ENCODE peak calls at places on chromosomes 16 and 17, in six cellular contexts. Y is CD8-positive, alpha-beta T cell; A is bronchial epithelial cell; W is heart left ventricle; Z is OCI-LY7; C is transverse colon. H is an unnamed sample.
A peak's percentile ranks its signal among the peaks of the same experiment; 100 is the strongest.

GRCh38 chr16:5633845-5634440 is 536.3 kb upstream of the EEF2KMT start:
- DNase-seq in Y (no peak), A (peak; percentile 18), W (no peak), Z (peak; percentile 55), C (no peak), H (no peak)

GRCh38 chr17:48023408-48024148 is 14.0 kb downstream of the COPZ2 start:
- DNase-seq in Y (no peak), A (peak; percentile 67), W (peak; percentile 88), Z (peak; percentile 71), C (peak; percentile 84), H (peak; percentile 95)

GRCh38 chr17:68807998-68808772 is 147.0 kb downstream of the ABCA8 start:
- DNase-seq in Y (no peak), A (no peak), W (no peak), Z (no peak), C (no peak), H (no peak)

GRCh38 chr17:75516619-75517276 is 420 bp downstream of the TSEN54 start:
- DNase-seq in Y (no peak), A (no peak), W (no peak), Z (peak; percentile 65), C (peak; percentile 41), H (no peak)

GRCh38 chr17:55962931-55963378 is 190.3 kb upstream of the ANKFN1 start:
- DNase-seq in Y (no peak), A (no peak), W (no peak), Z (no peak), C (peak; percentile 50), H (no peak)

GRCh38 chr16:21703589-21704174 is 39.9 kb downstream of the OTOA start:
- DNase-seq in Y (no peak), A (peak; percentile 75), W (no peak), Z (no peak), C (no peak), H (no peak)

GRCh38 chr16:4064950-4065352 is 51.3 kb downstream of the ADCY9 start:
- DNase-seq in Y (no peak), A (peak; percentile 25), W (no peak), Z (no peak), C (no peak), H (no peak)

GRCh38 chr17:5191541-5192417 is at the start of gene ZNF594:
- DNase-seq in Y (peak; percentile 97), A (peak; percentile 75), W (peak; percentile 98), Z (peak; percentile 97), C (peak; percentile 96), H (peak; percentile 97)

GRCh38 chr17:83019376-83019775 is 60.0 kb upstream of the METRNL start:
- DNase-seq in Y (no peak), A (no peak), W (no peak), Z (no peak), C (no peak), H (no peak)

GRCh38 chr17:76704799-76705198 is 6.0 kb downstream of the MXRA7 start:
- DNase-seq in Y (no peak), A (no peak), W (no peak), Z (no peak), C (no peak), H (no peak)

GRCh38 chr17:75878174-75878998 is at the start of gene TRIM47:
- DNase-seq in Y (no peak), A (peak; percentile 26), W (peak; percentile 69), Z (no peak), C (peak; percentile 78), H (peak; percentile 94)

GRCh38 chr17:41895617-41896016 is 23.1 kb downstream of the ACLY start:
- DNase-seq in Y (no peak), A (no peak), W (peak; percentile 48), Z (no peak), C (no peak), H (no peak)

GRCh38 chr16:78100162-78100467 is 661 bp downstream of the WWOX start:
- DNase-seq in Y (no peak), A (no peak), W (no peak), Z (no peak), C (no peak), H (no peak)

GRCh38 chr16:22123146-22123545 is 30.8 kb downstream of the VWA3A start:
- DNase-seq in Y (no peak), A (peak; percentile 21), W (no peak), Z (no peak), C (no peak), H (no peak)

GRCh38 chr17:58325289-58325726 is 3.3 kb downstream of the TSPOAP1 start:
- DNase-seq in Y (no peak), A (no peak), W (no peak), Z (peak; percentile 39), C (no peak), H (no peak)

GRCh38 chr16:86511317-86512161 is 1.2 kb downstream of the FOXF1 start:
- DNase-seq in Y (no peak), A (no peak), W (no peak), Z (no peak), C (no peak), H (no peak)

GRCh38 chr17:43396491-43397060 is 2.2 kb upstream of the ARL4D start:
- DNase-seq in Y (no peak), A (no peak), W (no peak), Z (no peak), C (no peak), H (no peak)

DNA sequence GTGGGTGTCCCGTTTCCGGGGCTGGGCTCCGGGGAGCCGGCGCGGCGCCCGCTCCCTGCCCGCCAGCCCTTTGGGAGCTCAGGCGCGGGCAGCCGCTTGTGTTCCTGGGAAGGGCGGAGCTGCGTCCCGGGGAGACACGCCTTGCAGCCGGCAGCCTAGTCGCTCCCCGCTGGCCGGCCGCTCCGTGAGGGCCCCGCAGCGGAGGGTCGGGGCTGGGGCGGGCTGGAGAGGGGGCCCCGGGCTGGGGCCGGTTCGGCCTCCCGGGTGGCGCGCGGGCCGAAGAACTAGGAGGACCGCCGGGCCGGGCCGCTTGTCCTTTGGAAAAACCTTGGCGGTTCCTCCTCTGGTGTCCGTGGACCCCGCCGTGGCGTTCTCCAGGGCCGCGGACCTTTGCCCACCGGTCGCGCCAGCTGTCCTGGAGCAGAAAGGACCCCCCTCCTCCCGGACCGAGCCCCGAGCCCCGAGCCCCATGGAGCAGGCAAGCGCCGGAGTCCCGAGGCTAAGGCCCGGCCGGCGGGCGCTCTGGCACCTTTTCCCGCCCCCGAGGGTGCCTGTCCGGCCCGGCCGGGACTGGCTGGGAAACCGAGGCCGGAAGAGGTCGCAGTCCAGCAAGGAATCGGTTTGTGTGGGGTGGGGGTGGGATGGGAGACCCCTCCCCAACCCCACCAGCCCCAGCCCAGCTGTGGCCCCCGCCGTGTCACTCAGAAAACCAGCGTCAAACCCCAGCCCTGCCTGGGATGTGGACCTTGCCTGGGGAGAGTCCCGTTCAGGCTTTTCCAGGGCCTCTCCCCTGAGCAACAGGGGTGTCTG is 6.8 kb upstream of the TBC1D3B start:
- DNase-seq in Y (no peak), A (peak; percentile 27), W (peak; percentile 72), Z (no peak), C (peak; percentile 68), H (peak; percentile 91)
- H3K4me3 ChIP-seq in Y (peak overlapping the region; percentile 23), A (peak overlapping the region; percentile 37), W (peak overlapping the region; percentile 61), Z (no peak overlapping the region), C (peak overlapping the region; percentile 61), H (peak overlapping the region; percentile 60)

GRCh38 chr17:80281516-80281915 is 20.9 kb downstream of the RNF213 start:
- DNase-seq in Y (no peak), A (no peak), W (no peak), Z (no peak), C (no peak), H (no peak)

GRCh38 chr17:80283116-80283852 is 22.6 kb downstream of the RNF213 start:
- DNase-seq in Y (no peak), A (no peak), W (no peak), Z (peak; percentile 20), C (no peak), H (no peak)

GRCh38 chr17:80277751-80278671 is 17.4 kb downstream of the RNF213 start:
- DNase-seq in Y (no peak), A (no peak), W (peak; percentile 57), Z (no peak), C (no peak), H (no peak)

GRCh38 chr17:80284631-80285030 is 24.0 kb downstream of the RNF213 start:
- DNase-seq in Y (no peak), A (no peak), W (no peak), Z (no peak), C (no peak), H (no peak)

DNA sequence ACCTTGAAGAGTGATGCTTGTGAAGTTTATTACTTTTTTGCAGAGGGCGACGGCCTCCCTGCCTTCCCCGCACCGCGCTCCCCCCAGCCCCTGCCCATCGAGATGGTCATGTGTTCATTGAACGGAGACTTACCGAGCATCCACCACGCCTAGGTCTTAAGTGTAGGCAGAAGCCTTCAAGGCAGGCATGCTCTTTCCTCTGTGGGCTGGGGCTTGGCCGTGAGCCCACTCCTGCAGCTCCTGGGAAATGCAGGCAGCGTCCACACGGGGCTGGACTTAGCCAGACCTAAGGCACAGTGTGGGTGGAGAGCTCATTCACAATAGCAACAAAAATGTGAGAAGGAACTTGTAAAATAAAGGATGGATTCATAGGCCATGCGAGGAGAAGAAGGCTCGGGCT is 19.2 kb downstream of the RNF213 start:
- DNase-seq in Y (no peak), A (peak; percentile 26), W (peak; percentile 80), Z (no peak), C (no peak), H (peak; percentile 62)
- H3K4me3 ChIP-seq in Y (no peak overlapping the region), A (no peak overlapping the region), W (no peak overlapping the region), Z (no peak overlapping the region), C (no peak overlapping the region), H (no peak overlapping the region)

GRCh38 chr16:58025351-58026138 is at the start of gene MMP15:
- DNase-seq in Y (no peak), A (peak; percentile 51), W (peak; percentile 73), Z (peak; percentile 51), C (peak; percentile 94), H (peak; percentile 94)

GRCh38 chr16:58026705-58027340 is 1.3 kb downstream of the MMP15 start:
- DNase-seq in Y (no peak), A (no peak), W (no peak), Z (no peak), C (peak; percentile 36), H (no peak)

GRCh38 chr16:58026139-58026704 is 668 bp downstream of the MMP15 start:
- DNase-seq in Y (no peak), A (no peak), W (peak; percentile 62), Z (no peak), C (peak; percentile 52), H (no peak)

GRCh38 chr16:58024347-58024672 is 1.2 kb upstream of the MMP15 start:
- DNase-seq in Y (no peak), A (no peak), W (no peak), Z (no peak), C (no peak), H (no peak)

GRCh38 chr16:58024673-58025350 is 742 bp upstream of the MMP15 start:
- DNase-seq in Y (no peak), A (peak; percentile 8), W (peak; percentile 51), Z (no peak), C (peak; percentile 91), H (peak; percentile 76)
- H3K4me3 ChIP-seq in Y (peak overlapping the region; percentile 60), A (peak overlapping the region; percentile 42), W (peak overlapping the region; percentile 90), Z (peak overlapping the region; percentile 66), C (peak overlapping the region; percentile 95), H (peak overlapping the region; percentile 77)

GRCh38 chr16:66618588-66618987 is 14.1 kb downstream of the CMTM3 start:
- DNase-seq in Y (no peak), A (peak; percentile 97), W (no peak), Z (no peak), C (no peak), H (no peak)

GRCh38 chr16:66617728-66618127 is 13.2 kb downstream of the CMTM3 start:
- DNase-seq in Y (no peak), A (no peak), W (no peak), Z (no peak), C (no peak), H (no peak)

GRCh38 chr16:66616169-66616568 is 11.7 kb downstream of the CMTM3 start:
- DNase-seq in Y (no peak), A (no peak), W (no peak), Z (no peak), C (no peak), H (no peak)

GRCh38 chr16:66616592-66616991 is 12.1 kb downstream of the CMTM3 start:
- DNase-seq in Y (no peak), A (no peak), W (no peak), Z (no peak), C (no peak), H (no peak)

GRCh38 chr16:66617010-66617434 is 12.5 kb downstream of the CMTM3 start:
- DNase-seq in Y (no peak), A (no peak), W (no peak), Z (no peak), C (no peak), H (no peak)
- H3K4me3 ChIP-seq in Y (no peak overlapping the region), A (no peak overlapping the region), W (no peak overlapping the region), Z (no peak overlapping the region), C (no peak overlapping the region), H (no peak overlapping the region)

H was measured in upper lobe of left lung.